ENCODE peak calls at places on chromosomes 16 and 17, in seven cellular contexts. One of them, this sample, is unnamed.
A peak's percentile ranks its signal among the peaks of the same experiment; 100 is the strongest.

GRCh38 chr17:61517265-61517664 is 65.0 kb downstream of the TBX4 start:
- DNase-seq in breast epithelium: no peak
- DNase-seq in aorta: no peak
- DNase-seq in CD4-positive, alpha-beta memory T cell: no peak
- DNase-seq in IMR-90: no peak
- DNase-seq in testis: no peak
- DNase-seq in fibroblast of lung: no peak
- DNase-seq in this sample: no peak

GRCh38 chr16:83002351-83003334 is 375.9 kb downstream of the CDH13 start:
- DNase-seq in CD4-positive, alpha-beta memory T cell: no peak
- DNase-seq in aorta: no peak
- DNase-seq in breast epithelium: no peak
- DNase-seq in IMR-90: peak; percentile 54
- DNase-seq in fibroblast of lung: peak; percentile 53
- DNase-seq in testis: no peak
- DNase-seq in this sample: no peak

GRCh38 chr17:42475853-42476252 is 17.2 kb downstream of the ATP6V0A1 start:
- DNase-seq in aorta: no peak
- DNase-seq in CD4-positive, alpha-beta memory T cell: no peak
- DNase-seq in breast epithelium: no peak
- DNase-seq in IMR-90: no peak
- DNase-seq in fibroblast of lung: no peak
- DNase-seq in testis: no peak
- DNase-seq in this sample: no peak

GRCh38 chr16:67736858-67737257 is 17.7 kb upstream of the GFOD2 start:
- DNase-seq in fibroblast of lung: no peak
- DNase-seq in breast epithelium: no peak
- DNase-seq in testis: no peak
- DNase-seq in aorta: no peak
- DNase-seq in IMR-90: no peak
- DNase-seq in CD4-positive, alpha-beta memory T cell: no peak
- DNase-seq in this sample: no peak

GRCh38 chr17:61310611-61311010 is 89.0 kb upstream of the TBX2 start:
- DNase-seq in breast epithelium: no peak
- DNase-seq in aorta: no peak
- DNase-seq in fibroblast of lung: no peak
- DNase-seq in testis: no peak
- DNase-seq in IMR-90: no peak
- DNase-seq in CD4-positive, alpha-beta memory T cell: no peak
- DNase-seq in this sample: no peak

GRCh38 chr16:73143681-73144370 is 95.9 kb upstream of the ZFHX3 start:
- DNase-seq in breast epithelium: no peak
- DNase-seq in aorta: no peak
- DNase-seq in CD4-positive, alpha-beta memory T cell: no peak
- DNase-seq in testis: no peak
- DNase-seq in IMR-90: no peak
- DNase-seq in fibroblast of lung: peak; percentile 47
- DNase-seq in this sample: no peak

GRCh38 chr16:11401161-11402050 is 56.1 kb downstream of the RMI2 start:
- DNase-seq in breast epithelium: peak; percentile 67
- DNase-seq in IMR-90: no peak
- DNase-seq in aorta: peak; percentile 71
- DNase-seq in testis: peak; percentile 76
- DNase-seq in CD4-positive, alpha-beta memory T cell: no peak
- DNase-seq in fibroblast of lung: no peak
- DNase-seq in this sample: no peak

GRCh38 chr16:2911580-2912329 is at the start of gene FLYWCH1:
- DNase-seq in breast epithelium: peak; percentile 98
- DNase-seq in aorta: peak; percentile 100
- DNase-seq in fibroblast of lung: peak; percentile 98
- DNase-seq in CD4-positive, alpha-beta memory T cell: peak; percentile 97
- DNase-seq in IMR-90: peak; percentile 98
- DNase-seq in testis: peak; percentile 99
- DNase-seq in this sample: peak; percentile 95

GRCh38 chr16:73873643-73874042 is 423.0 kb upstream of the PSMD7 start:
- DNase-seq in fibroblast of lung: no peak
- DNase-seq in IMR-90: no peak
- DNase-seq in CD4-positive, alpha-beta memory T cell: no peak
- DNase-seq in aorta: no peak
- DNase-seq in testis: no peak
- DNase-seq in breast epithelium: no peak
- DNase-seq in this sample: no peak

GRCh38 chr17:16100737-16101400 is 101.2 kb downstream of the TTC19 start:
- DNase-seq in IMR-90: no peak
- DNase-seq in fibroblast of lung: peak; percentile 17
- DNase-seq in aorta: no peak
- DNase-seq in testis: no peak
- DNase-seq in CD4-positive, alpha-beta memory T cell: no peak
- DNase-seq in breast epithelium: no peak
- DNase-seq in this sample: no peak

GRCh38 chr17:4675791-4676190 is 28.1 kb downstream of the PELP1 start:
- DNase-seq in testis: no peak
- DNase-seq in breast epithelium: no peak
- DNase-seq in CD4-positive, alpha-beta memory T cell: no peak
- DNase-seq in aorta: no peak
- DNase-seq in IMR-90: no peak
- DNase-seq in fibroblast of lung: no peak
- DNase-seq in this sample: no peak

GRCh38 chr16:74951206-74951605 is 33.7 kb downstream of the WDR59 start:
- DNase-seq in IMR-90: no peak
- DNase-seq in aorta: no peak
- DNase-seq in testis: no peak
- DNase-seq in CD4-positive, alpha-beta memory T cell: no peak
- DNase-seq in fibroblast of lung: no peak
- DNase-seq in breast epithelium: no peak
- DNase-seq in this sample: no peak

GRCh38 chr16:12340151-12340733 is 363.7 kb downstream of the SNX29 start:
- DNase-seq in aorta: no peak
- DNase-seq in breast epithelium: no peak
- DNase-seq in fibroblast of lung: peak; percentile 20
- DNase-seq in testis: peak; percentile 63
- DNase-seq in CD4-positive, alpha-beta memory T cell: peak; percentile 13
- DNase-seq in IMR-90: peak; percentile 73
- DNase-seq in this sample: no peak

GRCh38 chr16:1456951-1457350 is 12.6 kb upstream of the CCDC154 start:
- DNase-seq in breast epithelium: no peak
- DNase-seq in CD4-positive, alpha-beta memory T cell: no peak
- DNase-seq in testis: no peak
- DNase-seq in fibroblast of lung: no peak
- DNase-seq in IMR-90: no peak
- DNase-seq in aorta: no peak
- DNase-seq in this sample: no peak

GRCh38 chr17:82703935-82704865 is 5.7 kb upstream of the RAB40B start:
- DNase-seq in aorta: no peak
- DNase-seq in IMR-90: no peak
- DNase-seq in fibroblast of lung: no peak
- DNase-seq in CD4-positive, alpha-beta memory T cell: no peak
- DNase-seq in testis: peak; percentile 34
- DNase-seq in breast epithelium: no peak
- DNase-seq in this sample: no peak

GRCh38 chr17:83194761-83195329 is 115.4 kb downstream of the METRNL start:
- DNase-seq in breast epithelium: peak; percentile 15
- DNase-seq in fibroblast of lung: no peak
- DNase-seq in CD4-positive, alpha-beta memory T cell: no peak
- DNase-seq in aorta: peak; percentile 84
- DNase-seq in testis: peak; percentile 11
- DNase-seq in IMR-90: no peak
- DNase-seq in this sample: no peak

GRCh38 chr16:74607967-74608356 is 1.0 kb upstream of the GLG1 start:
- DNase-seq in testis: no peak
- DNase-seq in breast epithelium: no peak
- DNase-seq in CD4-positive, alpha-beta memory T cell: no peak
- DNase-seq in IMR-90: peak; percentile 40
- DNase-seq in aorta: no peak
- DNase-seq in fibroblast of lung: peak; percentile 41
- DNase-seq in this sample: no peak

GRCh38 chr17:42337442-42337841 is 49.1 kb downstream of the STAT5A start:
- DNase-seq in testis: no peak
- DNase-seq in fibroblast of lung: peak; percentile 51
- DNase-seq in IMR-90: peak; percentile 81
- DNase-seq in breast epithelium: no peak
- DNase-seq in CD4-positive, alpha-beta memory T cell: peak; percentile 87
- DNase-seq in aorta: no peak
- DNase-seq in this sample: peak; percentile 35

GRCh38 chr17:60102632-60103047 is 23.9 kb upstream of the HEATR6 start:
- DNase-seq in breast epithelium: no peak
- DNase-seq in IMR-90: peak; percentile 79
- DNase-seq in fibroblast of lung: peak; percentile 76
- DNase-seq in CD4-positive, alpha-beta memory T cell: peak; percentile 18
- DNase-seq in testis: peak; percentile 17
- DNase-seq in aorta: peak; percentile 78
- DNase-seq in this sample: no peak
- H3K4me3 ChIP-seq in breast epithelium: no peak overlapping the region
- H3K4me3 ChIP-seq in IMR-90: peak overlapping the region; percentile 11
- H3K4me3 ChIP-seq in fibroblast of lung: peak overlapping the region; percentile 27
- H3K4me3 ChIP-seq in CD4-positive, alpha-beta memory T cell: no peak overlapping the region
- H3K4me3 ChIP-seq in testis: peak overlapping the region; percentile 31
- H3K4me3 ChIP-seq in aorta: no peak overlapping the region
- H3K4me3 ChIP-seq in this sample: no peak overlapping the region

DNA sequence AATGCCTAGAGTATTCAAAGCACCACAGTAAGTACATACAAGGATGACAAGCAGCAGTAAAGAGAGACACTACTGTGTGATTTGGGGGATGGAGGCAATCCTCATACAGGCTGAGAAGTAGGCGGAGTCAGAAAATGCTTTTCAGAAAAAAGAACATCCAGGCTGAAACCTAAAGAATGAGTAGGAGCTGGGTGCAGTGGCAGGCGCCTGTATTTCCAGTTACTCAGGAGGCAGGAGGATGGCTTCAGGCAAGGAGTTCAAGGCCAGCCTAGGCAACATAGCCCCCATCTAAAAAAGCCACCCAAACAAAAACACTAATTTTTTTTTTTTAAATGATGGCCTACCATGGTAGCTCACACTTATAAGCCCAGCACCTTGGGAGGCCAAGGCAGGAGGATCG is 10.3 kb downstream of the KANSL1 start:
- DNase-seq in IMR-90: no peak
- DNase-seq in breast epithelium: no peak
- DNase-seq in aorta: no peak
- DNase-seq in CD4-positive, alpha-beta memory T cell: no peak
- DNase-seq in testis: no peak
- DNase-seq in fibroblast of lung: no peak
- DNase-seq in this sample: no peak
- H3K4me1 ChIP-seq in IMR-90: peaks cover 7% of the 10 kb centered on the region
- H3K4me1 ChIP-seq in breast epithelium: no peaks in the 10 kb centered on the region
- H3K4me1 ChIP-seq in aorta: peaks cover 2% of the 10 kb centered on the region
- H3K4me1 ChIP-seq in CD4-positive, alpha-beta memory T cell: peaks cover 95% of the 10 kb centered on the region
- H3K4me1 ChIP-seq in testis: peaks cover 26% of the 10 kb centered on the region
- H3K4me1 ChIP-seq in fibroblast of lung: peaks cover 3% of the 10 kb centered on the region
- H3K4me1 ChIP-seq in this sample: peaks cover 74% of the 10 kb centered on the region

GRCh38 chr17:48577946-48578615 is at the start of gene HOXB4:
- DNase-seq in CD4-positive, alpha-beta memory T cell: peak; percentile 64
- DNase-seq in aorta: peak; percentile 92
- DNase-seq in fibroblast of lung: peak; percentile 92
- DNase-seq in testis: peak; percentile 77
- DNase-seq in breast epithelium: peak; percentile 52
- DNase-seq in IMR-90: peak; percentile 88
- DNase-seq in this sample: peak; percentile 64

GRCh38 chr17:48579738-48580543 is 1.8 kb upstream of the HOXB4 start:
- DNase-seq in breast epithelium: no peak
- DNase-seq in IMR-90: peak; percentile 82
- DNase-seq in aorta: no peak
- DNase-seq in fibroblast of lung: peak; percentile 95
- DNase-seq in testis: no peak
- DNase-seq in CD4-positive, alpha-beta memory T cell: no peak
- DNase-seq in this sample: no peak

GRCh38 chr17:48576479-48577309 is 1.5 kb downstream of the HOXB4 start:
- DNase-seq in aorta: peak; percentile 88
- DNase-seq in breast epithelium: peak; percentile 58
- DNase-seq in CD4-positive, alpha-beta memory T cell: no peak
- DNase-seq in testis: no peak
- DNase-seq in IMR-90: peak; percentile 83
- DNase-seq in fibroblast of lung: no peak
- DNase-seq in this sample: no peak

GRCh38 chr17:48577330-48577945 is 712 bp downstream of the HOXB4 start:
- DNase-seq in breast epithelium: no peak
- DNase-seq in IMR-90: peak; percentile 84
- DNase-seq in aorta: peak; percentile 71
- DNase-seq in testis: no peak
- DNase-seq in fibroblast of lung: peak; percentile 79
- DNase-seq in CD4-positive, alpha-beta memory T cell: no peak
- DNase-seq in this sample: no peak

GRCh38 chr17:48578616-48579560 is 738 bp upstream of the HOXB4 start:
- DNase-seq in testis: no peak
- DNase-seq in breast epithelium: no peak
- DNase-seq in fibroblast of lung: peak; percentile 74
- DNase-seq in IMR-90: peak; percentile 63
- DNase-seq in aorta: no peak
- DNase-seq in CD4-positive, alpha-beta memory T cell: no peak
- DNase-seq in this sample: no peak
- H3K27ac ChIP-seq in testis: no peak overlapping the region
- H3K27ac ChIP-seq in breast epithelium: peak overlapping the region; percentile 73
- H3K27ac ChIP-seq in fibroblast of lung: peak overlapping the region; percentile 98
- H3K27ac ChIP-seq in IMR-90: peak overlapping the region; percentile 99
- H3K27ac ChIP-seq in aorta: peak overlapping the region; percentile 47
- H3K27ac ChIP-seq in CD4-positive, alpha-beta memory T cell: peak overlapping the region; percentile 54
- H3K27ac ChIP-seq in this sample: peak overlapping the region; percentile 63

GRCh38 chr16:89317729-89318429 is 100.4 kb downstream of the ZNF778 start:
- DNase-seq in aorta: no peak
- DNase-seq in CD4-positive, alpha-beta memory T cell: no peak
- DNase-seq in breast epithelium: no peak
- DNase-seq in testis: no peak
- DNase-seq in IMR-90: no peak
- DNase-seq in fibroblast of lung: no peak
- DNase-seq in this sample: no peak
- H3K4me3 ChIP-seq in aorta: no peak overlapping the region
- H3K4me3 ChIP-seq in CD4-positive, alpha-beta memory T cell: no peak overlapping the region
- H3K4me3 ChIP-seq in breast epithelium: no peak overlapping the region
- H3K4me3 ChIP-seq in testis: no peak overlapping the region
- H3K4me3 ChIP-seq in IMR-90: no peak overlapping the region
- H3K4me3 ChIP-seq in fibroblast of lung: no peak overlapping the region
- H3K4me3 ChIP-seq in this sample: no peak overlapping the region

This sample was measured in effector memory CD4-positive, alpha-beta T cell.